ENCODE peak calls at places on chromosomes 13 and 19, in seven cellular contexts. I is ovary, X is cardiac muscle cell, L is MM.1S, J is lung, G is body of pancreas, B is ascending aorta. A is an unnamed sample. For H3K36me3, the result is how much of the 10 kb centered on the place peaks cover.

GRCh38 chr19:32041681-32042292 is 303.6 kb upstream of the ZNF507 start:
- DNase-seq in I (peak), X (peak), L (peak), J (peak), G (peak), B (no peak), A (peak)

GRCh38 chr13:33462109-33462508 is 176.6 kb upstream of the STARD13 start:
- DNase-seq in I (no peak), X (no peak), L (no peak), J (no peak), G (no peak), B (no peak), A (no peak)

GRCh38 chr19:49588370-49589122 is 2.4 kb upstream of the PRR12 start:
- DNase-seq in I (peak), X (no peak), L (peak), J (no peak), G (no peak), B (no peak), A (no peak)

GRCh38 chr13:36074659-36075058 is 56.5 kb downstream of the DCLK1 start:
- DNase-seq in I (no peak), X (no peak), L (no peak), J (no peak), G (no peak), B (no peak), A (no peak)

GRCh38 chr13:108272333-108272732 is 2.8 kb downstream of the TNFSF13B start:
- DNase-seq in I (no peak), X (no peak), L (no peak), J (no peak), G (no peak), B (no peak), A (no peak)

GRCh38 chr19:22527554-22527953 is 105.4 kb upstream of the ZNF98 start:
- DNase-seq in I (peak), X (no peak), L (no peak), J (no peak), G (peak), B (no peak), A (no peak)

GRCh38 chr19:47132522-47132852 is 1.9 kb downstream of the SAE1 start:
- DNase-seq in I (no peak), X (no peak), L (no peak), J (no peak), G (no peak), B (no peak), A (no peak)

GRCh38 chr19:48746738-48747575 is at the start of gene IZUMO1:
- DNase-seq in I (peak), X (peak), L (peak), J (peak), G (peak), B (peak), A (peak)

GRCh38 chr19:51417807-51418152 is 338 bp upstream of the SIGLEC10 start:
- DNase-seq in I (no peak), X (no peak), L (no peak), J (no peak), G (no peak), B (no peak), A (no peak)

GRCh38 chr13:91986771-91987515 is 588.5 kb downstream of the GPC5 start:
- DNase-seq in I (no peak), X (no peak), L (peak), J (no peak), G (no peak), B (no peak), A (no peak)

GRCh38 chr19:51546650-51547396 is 15.4 kb upstream of the SIGLEC6 start:
- DNase-seq in I (no peak), X (no peak), L (no peak), J (no peak), G (no peak), B (no peak), A (no peak)

GRCh38 chr13:24075137-24075975 is 85.2 kb upstream of the SPATA13 start:
- DNase-seq in I (no peak), X (no peak), L (no peak), J (no peak), G (peak), B (no peak), A (no peak)

GRCh38 chr13:32530841-32531253 is 7.7 kb downstream of the N4BP2L2 start:
- DNase-seq in I (no peak), X (no peak), L (peak), J (no peak), G (no peak), B (no peak), A (no peak)

DNA sequence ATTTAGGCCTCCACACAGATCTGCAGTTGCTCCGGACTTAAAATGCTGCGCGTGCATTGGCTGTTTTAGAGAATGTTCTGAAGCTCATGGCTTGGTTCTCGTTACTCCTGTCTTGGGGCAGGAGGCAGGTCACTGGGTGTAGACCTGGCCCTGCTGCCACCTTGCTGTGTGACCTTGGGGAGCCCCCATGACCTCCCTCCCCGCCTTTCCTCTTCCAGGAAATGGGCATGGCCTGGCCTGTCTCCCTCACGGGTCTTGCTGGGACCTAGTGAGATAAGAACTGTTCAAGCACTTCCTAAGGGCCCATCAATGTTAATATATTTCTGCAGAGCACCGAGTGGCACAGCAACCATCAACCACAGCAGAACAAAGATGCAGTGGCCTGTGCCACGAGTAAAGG is 49.4 kb downstream of the KLF2 start:
- DNase-seq in I (peak), X (no peak), L (no peak), J (no peak), G (no peak), B (no peak), A (no peak)
- H3K36me3 ChIP-seq in I (under half), X (under half), L (under half), J (under half), G (under half), B (under half), A (half or more)

DNA sequence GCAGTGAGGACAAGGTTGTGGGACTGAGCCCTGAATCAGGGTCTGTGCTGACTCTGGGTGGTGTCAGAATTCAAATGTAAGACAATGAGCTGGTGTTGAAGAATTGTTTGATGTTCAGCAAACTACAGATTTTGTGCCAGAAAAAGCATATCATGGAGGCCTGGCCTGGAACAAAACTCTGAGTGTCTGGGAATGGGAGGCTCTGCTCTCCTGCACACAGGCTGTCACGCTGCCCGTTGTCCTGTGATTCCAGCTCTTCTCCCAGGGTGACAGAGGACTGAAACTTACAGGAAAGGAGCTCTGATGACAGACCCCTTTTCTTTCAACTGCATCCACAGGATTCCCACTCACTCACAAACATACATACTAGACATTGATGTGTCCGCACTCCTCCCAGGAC is 120.1 kb downstream of the ZNF486 start:
- DNase-seq in I (no peak), X (no peak), L (no peak), J (no peak), G (no peak), B (no peak), A (no peak)
- H3K27ac ChIP-seq in I (no peak), X (no peak), L (no peak), J (no peak), G (no peak), B (no peak), A (no peak)

GRCh38 chr19:11045536-11045935 is 43.7 kb upstream of the LDLR start:
- DNase-seq in I (no peak), X (no peak), L (no peak), J (no peak), G (no peak), B (no peak), A (no peak)

GRCh38 chr19:11044436-11044835 is 44.8 kb upstream of the LDLR start:
- DNase-seq in I (peak), X (no peak), L (no peak), J (no peak), G (no peak), B (no peak), A (no peak)

GRCh38 chr19:11050323-11051114 is 38.7 kb upstream of the LDLR start:
- DNase-seq in I (no peak), X (no peak), L (no peak), J (no peak), G (no peak), B (no peak), A (no peak)

GRCh38 chr19:11047856-11048255 is 41.4 kb upstream of the LDLR start:
- DNase-seq in I (no peak), X (no peak), L (no peak), J (no peak), G (no peak), B (no peak), A (no peak)

DNA sequence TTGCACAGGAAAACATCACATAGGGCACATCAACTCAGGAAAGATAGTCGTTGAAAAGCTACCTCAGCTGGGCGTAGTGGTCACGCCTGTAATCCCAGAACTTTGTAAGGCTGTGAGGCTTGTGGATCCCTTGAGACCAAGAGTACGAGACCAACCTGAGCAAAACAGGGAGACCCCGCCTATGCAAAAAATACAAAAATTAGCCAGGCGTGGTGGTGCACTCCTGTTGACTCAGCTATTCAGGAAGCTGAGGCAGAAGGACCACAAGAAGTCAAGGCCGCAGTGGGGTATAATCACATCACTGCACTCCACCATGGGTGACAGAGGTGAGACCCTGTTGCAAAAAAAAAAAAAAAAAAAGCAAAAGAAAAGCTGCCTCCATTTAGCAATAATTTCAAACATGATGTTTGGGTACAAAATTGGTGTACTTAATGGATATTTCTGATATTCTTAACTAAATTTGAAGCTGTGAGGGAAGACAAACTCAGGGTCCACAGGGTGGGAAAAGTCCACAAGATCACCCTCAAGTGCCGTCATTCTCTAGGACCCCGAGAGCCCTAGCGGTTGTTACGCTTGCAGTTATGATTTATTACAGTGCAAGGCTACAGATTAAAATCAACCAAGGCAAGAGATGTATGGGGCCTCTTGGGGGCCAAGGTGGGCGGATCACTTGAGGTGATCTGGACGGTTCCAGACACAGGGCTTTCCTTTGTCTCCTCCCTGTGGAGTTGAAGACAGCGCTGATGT is 42.5 kb upstream of the LDLR start:
- DNase-seq in I (no peak), X (no peak), L (no peak), J (no peak), G (no peak), B (no peak), A (no peak)
- H3K36me3 ChIP-seq in I (under half), X (under half), L (under half), J (under half), G (under half), B (half or more), A (under half)

GRCh38 chr13:100789968-100790367 is 115.4 kb upstream of the TMTC4 start:
- DNase-seq in I (no peak), X (no peak), L (peak), J (no peak), G (no peak), B (no peak), A (no peak)
- H3K27ac ChIP-seq in I (no peak), X (no peak), L (peak), J (no peak), G (no peak), B (no peak), A (no peak)

DNA sequence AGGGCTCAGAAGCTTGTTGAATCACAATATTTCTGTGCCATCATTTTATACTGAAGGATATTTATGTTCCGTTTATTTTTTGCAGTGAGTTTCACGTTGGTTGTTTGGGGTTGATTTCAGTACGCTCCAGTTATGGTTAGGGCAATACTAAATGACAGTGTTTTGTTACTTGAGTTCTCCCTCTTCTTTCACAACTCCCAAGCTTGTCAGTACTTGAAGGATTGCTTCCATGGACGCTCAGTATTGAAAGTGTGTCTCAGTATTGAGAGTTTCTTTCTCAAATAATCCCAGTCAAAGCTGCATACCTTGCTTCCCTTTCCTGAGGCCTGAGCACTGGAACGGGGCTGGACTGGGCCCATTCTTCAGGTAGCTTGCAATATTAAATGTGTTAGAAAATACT is 38.9 kb downstream of the LACC1 start:
- DNase-seq in I (no peak), X (no peak), L (no peak), J (no peak), G (no peak), B (no peak), A (no peak)
- H3K36me3 ChIP-seq in I (under half), X (under half), L (under half), J (under half), G (under half), B (under half), A (under half)

DNA sequence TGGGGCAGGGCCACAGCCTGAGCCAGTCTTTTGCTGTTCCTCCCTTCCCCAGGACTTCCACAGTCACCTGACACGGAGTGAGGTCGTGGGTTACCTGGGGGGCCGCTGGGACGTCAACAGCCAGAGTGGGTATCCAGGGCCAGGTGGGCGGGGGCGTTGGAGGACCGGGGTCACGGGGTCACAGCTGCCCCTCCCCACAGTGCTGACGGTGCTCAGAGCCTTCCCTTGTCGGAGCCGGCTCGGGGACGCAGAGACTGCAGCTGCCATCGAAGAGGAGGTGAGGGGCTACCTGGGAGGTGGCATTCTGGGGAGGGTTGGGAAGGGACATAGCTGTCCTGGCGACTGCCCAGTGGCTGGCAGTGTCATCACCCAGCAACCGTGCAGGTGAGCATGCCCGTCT is 11.5 kb downstream of the MPND start:
- DNase-seq in I (no peak), X (no peak), L (no peak), J (no peak), G (no peak), B (no peak), A (no peak)
- H3K27ac ChIP-seq in I (no peak), X (no peak), L (no peak), J (no peak), G (no peak), B (no peak), A (no peak)